ENCODE peak calls at places on chromosomes 3 and 15, in ten cellular contexts. One of them, this sample, is unnamed.

GRCh38 chr3:82938821-82939328 is 1177.4 kb upstream of the GBE1 start:
- DNase-seq in dermis blood vessel endothelial cell: no peak
- DNase-seq in naive thymus-derived CD8-positive, alpha-beta T cell: no peak
- DNase-seq in iPS DF 19.7: no peak
- DNase-seq in skeletal muscle cell: no peak
- DNase-seq in effector CD4-positive, alpha-beta T cell: no peak
- DNase-seq in activated CD8-positive, alpha-beta memory T cell treated with anti-CD3 and anti-CD28 coated beads, Interleukin-2, amount 50 U/mL, for 4 hours: peak; percentile 6
- DNase-seq in NT2/D1: no peak
- DNase-seq in neuronal stem cell: no peak
- DNase-seq in activated CD4-positive, CD25-positive, alpha-beta regulatory T cell treated with anti-CD3 and anti-CD28 coated beads, Interleukin-2, amount 50 U/mL, for 72 hours: no peak
- DNase-seq in this sample: no peak

GRCh38 chr3:16844771-16845170 is 40.0 kb upstream of the PLCL2 start:
- DNase-seq in iPS DF 19.7: no peak
- DNase-seq in neuronal stem cell: no peak
- DNase-seq in effector CD4-positive, alpha-beta T cell: no peak
- DNase-seq in naive thymus-derived CD8-positive, alpha-beta T cell: no peak
- DNase-seq in NT2/D1: no peak
- DNase-seq in activated CD4-positive, CD25-positive, alpha-beta regulatory T cell treated with anti-CD3 and anti-CD28 coated beads, Interleukin-2, amount 50 U/mL, for 72 hours: no peak
- DNase-seq in activated CD8-positive, alpha-beta memory T cell treated with anti-CD3 and anti-CD28 coated beads, Interleukin-2, amount 50 U/mL, for 4 hours: no peak
- DNase-seq in dermis blood vessel endothelial cell: no peak
- DNase-seq in skeletal muscle cell: no peak
- DNase-seq in this sample: no peak

GRCh38 chr3:116444099-116444700 is 1.1 kb downstream of the LSAMP start:
- DNase-seq in neuronal stem cell: no peak
- DNase-seq in skeletal muscle cell: no peak
- DNase-seq in NT2/D1: no peak
- DNase-seq in activated CD4-positive, CD25-positive, alpha-beta regulatory T cell treated with anti-CD3 and anti-CD28 coated beads, Interleukin-2, amount 50 U/mL, for 72 hours: no peak
- DNase-seq in naive thymus-derived CD8-positive, alpha-beta T cell: no peak
- DNase-seq in dermis blood vessel endothelial cell: no peak
- DNase-seq in activated CD8-positive, alpha-beta memory T cell treated with anti-CD3 and anti-CD28 coated beads, Interleukin-2, amount 50 U/mL, for 4 hours: no peak
- DNase-seq in effector CD4-positive, alpha-beta T cell: no peak
- DNase-seq in iPS DF 19.7: no peak
- DNase-seq in this sample: peak; percentile 5

GRCh38 chr15:55222588-55222987 is 25.8 kb upstream of the RSL24D1 start:
- DNase-seq in activated CD8-positive, alpha-beta memory T cell treated with anti-CD3 and anti-CD28 coated beads, Interleukin-2, amount 50 U/mL, for 4 hours: no peak
- DNase-seq in iPS DF 19.7: no peak
- DNase-seq in neuronal stem cell: no peak
- DNase-seq in NT2/D1: no peak
- DNase-seq in activated CD4-positive, CD25-positive, alpha-beta regulatory T cell treated with anti-CD3 and anti-CD28 coated beads, Interleukin-2, amount 50 U/mL, for 72 hours: no peak
- DNase-seq in skeletal muscle cell: no peak
- DNase-seq in effector CD4-positive, alpha-beta T cell: no peak
- DNase-seq in dermis blood vessel endothelial cell: no peak
- DNase-seq in naive thymus-derived CD8-positive, alpha-beta T cell: no peak
- DNase-seq in this sample: no peak

GRCh38 chr3:58556001-58556400 is 19.0 kb upstream of the ACOX2 start:
- DNase-seq in iPS DF 19.7: no peak
- DNase-seq in activated CD8-positive, alpha-beta memory T cell treated with anti-CD3 and anti-CD28 coated beads, Interleukin-2, amount 50 U/mL, for 4 hours: no peak
- DNase-seq in effector CD4-positive, alpha-beta T cell: no peak
- DNase-seq in activated CD4-positive, CD25-positive, alpha-beta regulatory T cell treated with anti-CD3 and anti-CD28 coated beads, Interleukin-2, amount 50 U/mL, for 72 hours: no peak
- DNase-seq in skeletal muscle cell: no peak
- DNase-seq in dermis blood vessel endothelial cell: no peak
- DNase-seq in NT2/D1: no peak
- DNase-seq in neuronal stem cell: no peak
- DNase-seq in naive thymus-derived CD8-positive, alpha-beta T cell: no peak
- DNase-seq in this sample: no peak

GRCh38 chr3:42114130-42114529 is 23.0 kb downstream of the TRAK1 start:
- DNase-seq in neuronal stem cell: no peak
- DNase-seq in activated CD8-positive, alpha-beta memory T cell treated with anti-CD3 and anti-CD28 coated beads, Interleukin-2, amount 50 U/mL, for 4 hours: no peak
- DNase-seq in dermis blood vessel endothelial cell: no peak
- DNase-seq in iPS DF 19.7: no peak
- DNase-seq in activated CD4-positive, CD25-positive, alpha-beta regulatory T cell treated with anti-CD3 and anti-CD28 coated beads, Interleukin-2, amount 50 U/mL, for 72 hours: no peak
- DNase-seq in naive thymus-derived CD8-positive, alpha-beta T cell: no peak
- DNase-seq in NT2/D1: no peak
- DNase-seq in skeletal muscle cell: no peak
- DNase-seq in effector CD4-positive, alpha-beta T cell: no peak
- DNase-seq in this sample: no peak

GRCh38 chr3:165339753-165340152 is 143.6 kb upstream of the SLITRK3 start:
- DNase-seq in activated CD4-positive, CD25-positive, alpha-beta regulatory T cell treated with anti-CD3 and anti-CD28 coated beads, Interleukin-2, amount 50 U/mL, for 72 hours: no peak
- DNase-seq in skeletal muscle cell: no peak
- DNase-seq in NT2/D1: no peak
- DNase-seq in iPS DF 19.7: no peak
- DNase-seq in effector CD4-positive, alpha-beta T cell: no peak
- DNase-seq in naive thymus-derived CD8-positive, alpha-beta T cell: no peak
- DNase-seq in dermis blood vessel endothelial cell: no peak
- DNase-seq in neuronal stem cell: no peak
- DNase-seq in activated CD8-positive, alpha-beta memory T cell treated with anti-CD3 and anti-CD28 coated beads, Interleukin-2, amount 50 U/mL, for 4 hours: no peak
- DNase-seq in this sample: peak; percentile 4

GRCh38 chr3:112136959-112137693 is 4.1 kb upstream of the GCSAM start:
- DNase-seq in activated CD4-positive, CD25-positive, alpha-beta regulatory T cell treated with anti-CD3 and anti-CD28 coated beads, Interleukin-2, amount 50 U/mL, for 72 hours: no peak
- DNase-seq in activated CD8-positive, alpha-beta memory T cell treated with anti-CD3 and anti-CD28 coated beads, Interleukin-2, amount 50 U/mL, for 4 hours: peak; percentile 28
- DNase-seq in effector CD4-positive, alpha-beta T cell: no peak
- DNase-seq in naive thymus-derived CD8-positive, alpha-beta T cell: peak; percentile 31
- DNase-seq in iPS DF 19.7: peak; percentile 50
- DNase-seq in dermis blood vessel endothelial cell: peak; percentile 64
- DNase-seq in neuronal stem cell: peak; percentile 75
- DNase-seq in skeletal muscle cell: no peak
- DNase-seq in NT2/D1: peak; percentile 84
- DNase-seq in this sample: peak; percentile 34

GRCh38 chr15:48627260-48627969 is 18.1 kb downstream of the FBN1 start:
- DNase-seq in NT2/D1: no peak
- DNase-seq in activated CD8-positive, alpha-beta memory T cell treated with anti-CD3 and anti-CD28 coated beads, Interleukin-2, amount 50 U/mL, for 4 hours: no peak
- DNase-seq in activated CD4-positive, CD25-positive, alpha-beta regulatory T cell treated with anti-CD3 and anti-CD28 coated beads, Interleukin-2, amount 50 U/mL, for 72 hours: no peak
- DNase-seq in naive thymus-derived CD8-positive, alpha-beta T cell: no peak
- DNase-seq in effector CD4-positive, alpha-beta T cell: no peak
- DNase-seq in skeletal muscle cell: no peak
- DNase-seq in iPS DF 19.7: no peak
- DNase-seq in dermis blood vessel endothelial cell: peak; percentile 19
- DNase-seq in neuronal stem cell: no peak
- DNase-seq in this sample: peak; percentile 68

GRCh38 chr15:35737521-35737920 is 191.6 kb upstream of the DPH6 start:
- DNase-seq in effector CD4-positive, alpha-beta T cell: no peak
- DNase-seq in skeletal muscle cell: no peak
- DNase-seq in naive thymus-derived CD8-positive, alpha-beta T cell: no peak
- DNase-seq in activated CD4-positive, CD25-positive, alpha-beta regulatory T cell treated with anti-CD3 and anti-CD28 coated beads, Interleukin-2, amount 50 U/mL, for 72 hours: no peak
- DNase-seq in dermis blood vessel endothelial cell: peak; percentile 13
- DNase-seq in neuronal stem cell: no peak
- DNase-seq in iPS DF 19.7: no peak
- DNase-seq in activated CD8-positive, alpha-beta memory T cell treated with anti-CD3 and anti-CD28 coated beads, Interleukin-2, amount 50 U/mL, for 4 hours: no peak
- DNase-seq in NT2/D1: no peak
- DNase-seq in this sample: peak; percentile 33

GRCh38 chr15:73876779-73877178 is 3.4 kb downstream of the TBC1D21 start:
- DNase-seq in activated CD8-positive, alpha-beta memory T cell treated with anti-CD3 and anti-CD28 coated beads, Interleukin-2, amount 50 U/mL, for 4 hours: no peak
- DNase-seq in neuronal stem cell: no peak
- DNase-seq in naive thymus-derived CD8-positive, alpha-beta T cell: no peak
- DNase-seq in iPS DF 19.7: no peak
- DNase-seq in NT2/D1: no peak
- DNase-seq in skeletal muscle cell: no peak
- DNase-seq in effector CD4-positive, alpha-beta T cell: no peak
- DNase-seq in activated CD4-positive, CD25-positive, alpha-beta regulatory T cell treated with anti-CD3 and anti-CD28 coated beads, Interleukin-2, amount 50 U/mL, for 72 hours: no peak
- DNase-seq in dermis blood vessel endothelial cell: no peak
- DNase-seq in this sample: no peak

GRCh38 chr3:194274424-194275085 is 76.6 kb downstream of the CPN2 start:
- DNase-seq in NT2/D1: peak; percentile 35
- DNase-seq in dermis blood vessel endothelial cell: peak; percentile 57
- DNase-seq in effector CD4-positive, alpha-beta T cell: no peak
- DNase-seq in iPS DF 19.7: no peak
- DNase-seq in activated CD4-positive, CD25-positive, alpha-beta regulatory T cell treated with anti-CD3 and anti-CD28 coated beads, Interleukin-2, amount 50 U/mL, for 72 hours: no peak
- DNase-seq in skeletal muscle cell: no peak
- DNase-seq in activated CD8-positive, alpha-beta memory T cell treated with anti-CD3 and anti-CD28 coated beads, Interleukin-2, amount 50 U/mL, for 4 hours: no peak
- DNase-seq in naive thymus-derived CD8-positive, alpha-beta T cell: no peak
- DNase-seq in neuronal stem cell: no peak
- DNase-seq in this sample: no peak

GRCh38 chr3:134663646-134664456 is 13.0 kb upstream of the KY start:
- DNase-seq in activated CD4-positive, CD25-positive, alpha-beta regulatory T cell treated with anti-CD3 and anti-CD28 coated beads, Interleukin-2, amount 50 U/mL, for 72 hours: no peak
- DNase-seq in activated CD8-positive, alpha-beta memory T cell treated with anti-CD3 and anti-CD28 coated beads, Interleukin-2, amount 50 U/mL, for 4 hours: no peak
- DNase-seq in skeletal muscle cell: no peak
- DNase-seq in dermis blood vessel endothelial cell: no peak
- DNase-seq in effector CD4-positive, alpha-beta T cell: no peak
- DNase-seq in naive thymus-derived CD8-positive, alpha-beta T cell: no peak
- DNase-seq in iPS DF 19.7: no peak
- DNase-seq in neuronal stem cell: no peak
- DNase-seq in NT2/D1: no peak
- DNase-seq in this sample: peak; percentile 55

GRCh38 chr3:62653806-62654205 is 221.4 kb downstream of the CADPS start:
- DNase-seq in NT2/D1: no peak
- DNase-seq in naive thymus-derived CD8-positive, alpha-beta T cell: no peak
- DNase-seq in skeletal muscle cell: no peak
- DNase-seq in activated CD4-positive, CD25-positive, alpha-beta regulatory T cell treated with anti-CD3 and anti-CD28 coated beads, Interleukin-2, amount 50 U/mL, for 72 hours: no peak
- DNase-seq in dermis blood vessel endothelial cell: no peak
- DNase-seq in activated CD8-positive, alpha-beta memory T cell treated with anti-CD3 and anti-CD28 coated beads, Interleukin-2, amount 50 U/mL, for 4 hours: no peak
- DNase-seq in iPS DF 19.7: no peak
- DNase-seq in neuronal stem cell: no peak
- DNase-seq in effector CD4-positive, alpha-beta T cell: no peak
- DNase-seq in this sample: no peak

GRCh38 chr3:32848215-32848614 is 30.4 kb downstream of the TRIM71 start:
- DNase-seq in activated CD4-positive, CD25-positive, alpha-beta regulatory T cell treated with anti-CD3 and anti-CD28 coated beads, Interleukin-2, amount 50 U/mL, for 72 hours: no peak
- DNase-seq in activated CD8-positive, alpha-beta memory T cell treated with anti-CD3 and anti-CD28 coated beads, Interleukin-2, amount 50 U/mL, for 4 hours: no peak
- DNase-seq in NT2/D1: no peak
- DNase-seq in skeletal muscle cell: no peak
- DNase-seq in naive thymus-derived CD8-positive, alpha-beta T cell: no peak
- DNase-seq in dermis blood vessel endothelial cell: no peak
- DNase-seq in neuronal stem cell: no peak
- DNase-seq in effector CD4-positive, alpha-beta T cell: no peak
- DNase-seq in iPS DF 19.7: no peak
- DNase-seq in this sample: no peak

GRCh38 chr15:67166280-67167009 is 88.0 kb downstream of the AAGAB start:
- DNase-seq in effector CD4-positive, alpha-beta T cell: no peak
- DNase-seq in neuronal stem cell: no peak
- DNase-seq in activated CD8-positive, alpha-beta memory T cell treated with anti-CD3 and anti-CD28 coated beads, Interleukin-2, amount 50 U/mL, for 4 hours: no peak
- DNase-seq in naive thymus-derived CD8-positive, alpha-beta T cell: no peak
- DNase-seq in skeletal muscle cell: no peak
- DNase-seq in activated CD4-positive, CD25-positive, alpha-beta regulatory T cell treated with anti-CD3 and anti-CD28 coated beads, Interleukin-2, amount 50 U/mL, for 72 hours: no peak
- DNase-seq in iPS DF 19.7: no peak
- DNase-seq in dermis blood vessel endothelial cell: no peak
- DNase-seq in NT2/D1: no peak
- DNase-seq in this sample: no peak

GRCh38 chr3:33131328-33132018 is 17.7 kb downstream of the CRTAP start:
- DNase-seq in iPS DF 19.7: peak; percentile 85
- DNase-seq in effector CD4-positive, alpha-beta T cell: no peak
- DNase-seq in skeletal muscle cell: no peak
- DNase-seq in naive thymus-derived CD8-positive, alpha-beta T cell: peak; percentile 7
- DNase-seq in neuronal stem cell: peak; percentile 70
- DNase-seq in activated CD8-positive, alpha-beta memory T cell treated with anti-CD3 and anti-CD28 coated beads, Interleukin-2, amount 50 U/mL, for 4 hours: no peak
- DNase-seq in activated CD4-positive, CD25-positive, alpha-beta regulatory T cell treated with anti-CD3 and anti-CD28 coated beads, Interleukin-2, amount 50 U/mL, for 72 hours: no peak
- DNase-seq in dermis blood vessel endothelial cell: peak; percentile 89
- DNase-seq in NT2/D1: peak; percentile 87
- DNase-seq in this sample: peak; percentile 70

GRCh38 chr3:134326760-134327593 is 47.3 kb downstream of the AMOTL2 start:
- DNase-seq in neuronal stem cell: peak; percentile 64
- DNase-seq in NT2/D1: peak; percentile 96
- DNase-seq in iPS DF 19.7: peak; percentile 90
- DNase-seq in activated CD8-positive, alpha-beta memory T cell treated with anti-CD3 and anti-CD28 coated beads, Interleukin-2, amount 50 U/mL, for 4 hours: no peak
- DNase-seq in dermis blood vessel endothelial cell: peak; percentile 84
- DNase-seq in naive thymus-derived CD8-positive, alpha-beta T cell: no peak
- DNase-seq in skeletal muscle cell: peak; percentile 99
- DNase-seq in effector CD4-positive, alpha-beta T cell: no peak
- DNase-seq in activated CD4-positive, CD25-positive, alpha-beta regulatory T cell treated with anti-CD3 and anti-CD28 coated beads, Interleukin-2, amount 50 U/mL, for 72 hours: no peak
- DNase-seq in this sample: peak; percentile 97

GRCh38 chr15:75455982-75456531 is 4.6 kb upstream of the SIN3A start:
- DNase-seq in neuronal stem cell: peak; percentile 38
- DNase-seq in naive thymus-derived CD8-positive, alpha-beta T cell: peak; percentile 55
- DNase-seq in activated CD8-positive, alpha-beta memory T cell treated with anti-CD3 and anti-CD28 coated beads, Interleukin-2, amount 50 U/mL, for 4 hours: peak; percentile 55
- DNase-seq in iPS DF 19.7: no peak
- DNase-seq in skeletal muscle cell: no peak
- DNase-seq in dermis blood vessel endothelial cell: peak; percentile 57
- DNase-seq in activated CD4-positive, CD25-positive, alpha-beta regulatory T cell treated with anti-CD3 and anti-CD28 coated beads, Interleukin-2, amount 50 U/mL, for 72 hours: peak; percentile 65
- DNase-seq in effector CD4-positive, alpha-beta T cell: peak; percentile 44
- DNase-seq in NT2/D1: no peak
- DNase-seq in this sample: peak; percentile 68

GRCh38 chr15:79957741-79958140 is 13.3 kb downstream of the BCL2A1 start:
- DNase-seq in dermis blood vessel endothelial cell: no peak
- DNase-seq in iPS DF 19.7: no peak
- DNase-seq in effector CD4-positive, alpha-beta T cell: no peak
- DNase-seq in NT2/D1: no peak
- DNase-seq in neuronal stem cell: no peak
- DNase-seq in skeletal muscle cell: no peak
- DNase-seq in activated CD8-positive, alpha-beta memory T cell treated with anti-CD3 and anti-CD28 coated beads, Interleukin-2, amount 50 U/mL, for 4 hours: no peak
- DNase-seq in naive thymus-derived CD8-positive, alpha-beta T cell: no peak
- DNase-seq in activated CD4-positive, CD25-positive, alpha-beta regulatory T cell treated with anti-CD3 and anti-CD28 coated beads, Interleukin-2, amount 50 U/mL, for 72 hours: no peak
- DNase-seq in this sample: peak; percentile 47

GRCh38 chr3:62028236-62028635 is 345.1 kb downstream of the FEZF2 start:
- DNase-seq in effector CD4-positive, alpha-beta T cell: no peak
- DNase-seq in NT2/D1: no peak
- DNase-seq in dermis blood vessel endothelial cell: no peak
- DNase-seq in activated CD8-positive, alpha-beta memory T cell treated with anti-CD3 and anti-CD28 coated beads, Interleukin-2, amount 50 U/mL, for 4 hours: no peak
- DNase-seq in skeletal muscle cell: no peak
- DNase-seq in activated CD4-positive, CD25-positive, alpha-beta regulatory T cell treated with anti-CD3 and anti-CD28 coated beads, Interleukin-2, amount 50 U/mL, for 72 hours: no peak
- DNase-seq in iPS DF 19.7: no peak
- DNase-seq in naive thymus-derived CD8-positive, alpha-beta T cell: no peak
- DNase-seq in neuronal stem cell: no peak
- DNase-seq in this sample: no peak

GRCh38 chr15:83652606-83653204 is 1.2 kb upstream of the ADAMTSL3 start:
- DNase-seq in NT2/D1: no peak
- DNase-seq in activated CD8-positive, alpha-beta memory T cell treated with anti-CD3 and anti-CD28 coated beads, Interleukin-2, amount 50 U/mL, for 4 hours: no peak
- DNase-seq in skeletal muscle cell: no peak
- DNase-seq in dermis blood vessel endothelial cell: no peak
- DNase-seq in activated CD4-positive, CD25-positive, alpha-beta regulatory T cell treated with anti-CD3 and anti-CD28 coated beads, Interleukin-2, amount 50 U/mL, for 72 hours: no peak
- DNase-seq in effector CD4-positive, alpha-beta T cell: no peak
- DNase-seq in naive thymus-derived CD8-positive, alpha-beta T cell: no peak
- DNase-seq in iPS DF 19.7: no peak
- DNase-seq in neuronal stem cell: no peak
- DNase-seq in this sample: no peak

GRCh38 chr15:88661041-88661765 is 22.4 kb downstream of the ISG20 start:
- DNase-seq in activated CD4-positive, CD25-positive, alpha-beta regulatory T cell treated with anti-CD3 and anti-CD28 coated beads, Interleukin-2, amount 50 U/mL, for 72 hours: no peak
- DNase-seq in dermis blood vessel endothelial cell: no peak
- DNase-seq in neuronal stem cell: no peak
- DNase-seq in NT2/D1: no peak
- DNase-seq in effector CD4-positive, alpha-beta T cell: no peak
- DNase-seq in naive thymus-derived CD8-positive, alpha-beta T cell: no peak
- DNase-seq in skeletal muscle cell: no peak
- DNase-seq in activated CD8-positive, alpha-beta memory T cell treated with anti-CD3 and anti-CD28 coated beads, Interleukin-2, amount 50 U/mL, for 4 hours: no peak
- DNase-seq in iPS DF 19.7: no peak
- DNase-seq in this sample: peak; percentile 49

GRCh38 chr3:13104511-13104910 is 31.3 kb upstream of the IQSEC1 start:
- DNase-seq in activated CD4-positive, CD25-positive, alpha-beta regulatory T cell treated with anti-CD3 and anti-CD28 coated beads, Interleukin-2, amount 50 U/mL, for 72 hours: no peak
- DNase-seq in effector CD4-positive, alpha-beta T cell: no peak
- DNase-seq in iPS DF 19.7: no peak
- DNase-seq in NT2/D1: no peak
- DNase-seq in naive thymus-derived CD8-positive, alpha-beta T cell: no peak
- DNase-seq in neuronal stem cell: no peak
- DNase-seq in skeletal muscle cell: no peak
- DNase-seq in dermis blood vessel endothelial cell: no peak
- DNase-seq in activated CD8-positive, alpha-beta memory T cell treated with anti-CD3 and anti-CD28 coated beads, Interleukin-2, amount 50 U/mL, for 4 hours: no peak
- DNase-seq in this sample: no peak

GRCh38 chr15:22227961-22228762 is 147.8 kb downstream of the OR4M2 start:
- DNase-seq in neuronal stem cell: no peak
- DNase-seq in NT2/D1: no peak
- DNase-seq in activated CD8-positive, alpha-beta memory T cell treated with anti-CD3 and anti-CD28 coated beads, Interleukin-2, amount 50 U/mL, for 4 hours: no peak
- DNase-seq in iPS DF 19.7: no peak
- DNase-seq in dermis blood vessel endothelial cell: no peak
- DNase-seq in naive thymus-derived CD8-positive, alpha-beta T cell: no peak
- DNase-seq in skeletal muscle cell: no peak
- DNase-seq in activated CD4-positive, CD25-positive, alpha-beta regulatory T cell treated with anti-CD3 and anti-CD28 coated beads, Interleukin-2, amount 50 U/mL, for 72 hours: peak; percentile 29
- DNase-seq in effector CD4-positive, alpha-beta T cell: no peak
- DNase-seq in this sample: no peak

GRCh38 chr15:86915811-86916331 is 836.2 kb downstream of the AGBL1 start:
- DNase-seq in activated CD8-positive, alpha-beta memory T cell treated with anti-CD3 and anti-CD28 coated beads, Interleukin-2, amount 50 U/mL, for 4 hours: no peak
- DNase-seq in NT2/D1: peak; percentile 46
- DNase-seq in naive thymus-derived CD8-positive, alpha-beta T cell: no peak
- DNase-seq in activated CD4-positive, CD25-positive, alpha-beta regulatory T cell treated with anti-CD3 and anti-CD28 coated beads, Interleukin-2, amount 50 U/mL, for 72 hours: no peak
- DNase-seq in effector CD4-positive, alpha-beta T cell: no peak
- DNase-seq in iPS DF 19.7: no peak
- DNase-seq in skeletal muscle cell: peak; percentile 0
- DNase-seq in dermis blood vessel endothelial cell: peak; percentile 1
- DNase-seq in neuronal stem cell: peak; percentile 56
- DNase-seq in this sample: peak; percentile 13

GRCh38 chr15:95086543-95087252 is 855.3 kb downstream of the MCTP2 start:
- DNase-seq in iPS DF 19.7: no peak
- DNase-seq in skeletal muscle cell: peak; percentile 4
- DNase-seq in activated CD8-positive, alpha-beta memory T cell treated with anti-CD3 and anti-CD28 coated beads, Interleukin-2, amount 50 U/mL, for 4 hours: no peak
- DNase-seq in NT2/D1: no peak
- DNase-seq in naive thymus-derived CD8-positive, alpha-beta T cell: no peak
- DNase-seq in activated CD4-positive, CD25-positive, alpha-beta regulatory T cell treated with anti-CD3 and anti-CD28 coated beads, Interleukin-2, amount 50 U/mL, for 72 hours: no peak
- DNase-seq in effector CD4-positive, alpha-beta T cell: no peak
- DNase-seq in dermis blood vessel endothelial cell: peak; percentile 53
- DNase-seq in neuronal stem cell: no peak
- DNase-seq in this sample: peak; percentile 76

GRCh38 chr3:79773291-79773690 is 5.5 kb upstream of the ROBO1 start:
- DNase-seq in NT2/D1: no peak
- DNase-seq in neuronal stem cell: no peak
- DNase-seq in iPS DF 19.7: no peak
- DNase-seq in activated CD8-positive, alpha-beta memory T cell treated with anti-CD3 and anti-CD28 coated beads, Interleukin-2, amount 50 U/mL, for 4 hours: no peak
- DNase-seq in skeletal muscle cell: no peak
- DNase-seq in dermis blood vessel endothelial cell: no peak
- DNase-seq in naive thymus-derived CD8-positive, alpha-beta T cell: no peak
- DNase-seq in activated CD4-positive, CD25-positive, alpha-beta regulatory T cell treated with anti-CD3 and anti-CD28 coated beads, Interleukin-2, amount 50 U/mL, for 72 hours: no peak
- DNase-seq in effector CD4-positive, alpha-beta T cell: no peak
- DNase-seq in this sample: no peak

This sample was measured in IMR-90.